ENCODE peak calls at places on chromosome 17, in six cellular contexts. U, F, N, X, S and L are unnamed samples.

GRCh38 chr17:57454729-57455062 is 198.4 kb downstream of the MSI2 start:
- DNase-seq in U (no peak), F (no peak), N (no peak), X (no peak), S (no peak), L (no peak)

GRCh38 chr17:36640346-36640745 is 39.0 kb downstream of the MRM1 start:
- DNase-seq in U (no peak), F (no peak), N (no peak), X (no peak), S (no peak), L (no peak)

GRCh38 chr17:14833201-14833773 is 431.8 kb downstream of the PMP22 start:
- DNase-seq in U (no peak), F (no peak), N (no peak), X (no peak), S (no peak), L (no peak)

GRCh38 chr17:33233855-33234228 is 59.3 kb downstream of the ASIC2 start:
- DNase-seq in U (no peak), F (no peak), N (peak), X (peak), S (no peak), L (no peak)

GRCh38 chr17:75207760-75208159 is 2.3 kb downstream of the NUP85 start:
- DNase-seq in U (no peak), F (no peak), N (no peak), X (no peak), S (no peak), L (no peak)

GRCh38 chr17:76034433-76035185 is 7.5 kb upstream of the EVPL start:
- DNase-seq in U (no peak), F (no peak), N (no peak), X (no peak), S (no peak), L (peak)

GRCh38 chr17:67557921-67558320 is 159.8 kb upstream of the NOL11 start:
- DNase-seq in U (no peak), F (no peak), N (no peak), X (no peak), S (no peak), L (no peak)

GRCh38 chr17:44599298-44600175 is 42.3 kb downstream of the FZD2 start:
- DNase-seq in U (no peak), F (peak), N (peak), X (peak), S (no peak), L (no peak)

GRCh38 chr17:44966348-44967025 is 1.6 kb downstream of the C1QL1 start:
- DNase-seq in U (no peak), F (no peak), N (no peak), X (no peak), S (no peak), L (no peak)

GRCh38 chr17:49242813-49243212 is 12.2 kb upstream of the PHOSPHO1 start:
- DNase-seq in U (no peak), F (no peak), N (no peak), X (no peak), S (no peak), L (no peak)

GRCh38 chr17:41544497-41544896 is 16.4 kb upstream of the KRT19 start:
- DNase-seq in U (no peak), F (no peak), N (no peak), X (no peak), S (no peak), L (no peak)

GRCh38 chr17:39863918-39864746 is at the start of gene IKZF3:
- DNase-seq in U (peak), F (peak), N (peak), X (peak), S (no peak), L (peak)

GRCh38 chr17:40607641-40608040 is 40.0 kb downstream of the SMARCE1 start:
- DNase-seq in U (no peak), F (no peak), N (no peak), X (no peak), S (no peak), L (no peak)

GRCh38 chr17:40456396-40456951 is 13.2 kb downstream of the IGFBP4 start:
- DNase-seq in U (no peak), F (no peak), N (peak), X (peak), S (no peak), L (no peak)

GRCh38 chr17:18028684-18029540 is 10.1 kb downstream of the ATPAF2 start:
- DNase-seq in U (peak), F (no peak), N (no peak), X (no peak), S (no peak), L (no peak)
- TF ChIP-seq POLR2A in U (no peak), F (no peak), N (no peak), X (no peak), S (no peak), L (no peak)

DNA sequence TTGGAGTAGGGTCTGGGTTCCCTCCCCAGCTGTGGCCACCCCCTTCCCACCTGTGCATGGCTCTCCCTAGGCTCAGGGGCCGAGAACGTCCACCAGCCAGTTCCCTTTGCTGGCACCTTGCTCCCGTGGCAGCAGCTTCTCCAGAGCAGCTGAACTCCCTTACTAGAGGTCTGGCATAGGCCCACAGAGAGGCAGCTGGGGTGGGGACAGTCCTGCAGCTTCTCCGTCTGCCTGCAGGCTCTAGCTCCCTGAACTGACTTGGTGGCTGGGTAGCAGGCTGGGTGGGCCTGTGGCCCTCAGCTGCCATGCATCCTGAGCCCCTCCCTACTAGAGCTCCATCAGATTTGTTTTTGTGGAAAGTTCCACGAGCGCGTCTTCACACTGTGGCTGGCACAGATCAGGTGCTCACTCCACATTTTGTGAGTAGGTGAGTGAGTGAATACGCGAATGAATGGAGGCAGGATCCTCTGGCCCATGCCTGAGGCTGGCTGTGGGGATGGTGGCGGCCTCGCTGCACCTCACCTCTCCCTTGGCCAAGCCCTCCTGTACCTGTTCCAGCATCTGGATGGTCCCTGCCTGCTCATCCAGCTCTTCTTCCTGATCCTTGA is 51.3 kb downstream of the PIPOX start:
- DNase-seq in U (no peak), F (no peak), N (no peak), X (no peak), S (no peak), L (no peak)
- TF ChIP-seq POLR2A in U (no peak), F (no peak), N (no peak), X (no peak), S (no peak), L (no peak)

GRCh38 chr17:50347087-50347893 is 1.4 kb downstream of the XYLT2 start:
- DNase-seq in U (no peak), F (no peak), N (no peak), X (no peak), S (no peak), L (no peak)

GRCh38 chr17:50350733-50351132 is 4.8 kb downstream of the XYLT2 start:
- DNase-seq in U (peak), F (no peak), N (no peak), X (no peak), S (no peak), L (no peak)

GRCh38 chr17:50347894-50348291 is 2.0 kb downstream of the XYLT2 start:
- DNase-seq in U (no peak), F (no peak), N (no peak), X (no peak), S (no peak), L (no peak)

GRCh38 chr17:50348522-50349240 is 2.8 kb downstream of the XYLT2 start:
- DNase-seq in U (peak), F (peak), N (no peak), X (no peak), S (no peak), L (no peak)

DNA sequence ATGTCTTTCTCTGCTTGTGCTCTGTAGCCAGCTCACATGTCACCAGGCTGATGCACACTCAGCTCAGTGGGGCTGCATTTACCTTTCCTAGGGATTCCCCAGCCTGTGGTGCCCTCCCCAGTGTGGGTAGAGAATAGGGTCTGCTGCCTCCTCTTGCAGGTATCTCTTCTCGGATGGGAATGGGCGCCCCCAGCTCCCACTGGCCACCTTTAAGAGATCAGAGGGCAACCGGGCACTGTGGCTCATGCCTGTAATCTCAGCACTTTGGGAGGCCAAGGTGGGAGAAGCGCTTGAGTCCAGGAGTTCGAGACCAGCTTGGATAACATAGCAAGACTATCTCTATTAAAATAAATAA is 3.3 kb downstream of the XYLT2 start:
- DNase-seq in U (peak), F (no peak), N (no peak), X (no peak), S (no peak), L (no peak)
- TF ChIP-seq POLR2A in U (no peak), F (no peak), N (no peak), X (no peak), S (no peak), L (no peak)

GRCh38 chr17:81858170-81858966 is 2.0 kb downstream of the P4HB start:
- DNase-seq in U (no peak), F (no peak), N (no peak), X (no peak), S (no peak), L (no peak)
- TF ChIP-seq POLR2A in U (no peak), F (no peak), N (no peak), X (no peak), S (peak), L (no peak)

GRCh38 chr17:2608350-2608913 is 15.0 kb downstream of the PAFAH1B1 start:
- DNase-seq in U (no peak), F (no peak), N (no peak), X (no peak), S (no peak), L (no peak)
- TF ChIP-seq POLR2A in U (no peak), F (no peak), N (no peak), X (no peak), S (no peak), L (no peak)